ENCODE peak calls at places on chromosomes 5 and 9, in six cellular contexts. One of them, this sample, is unnamed.

GRCh38 chr5:71743135-71743534 is 24.1 kb downstream of the CARTPT start:
- DNase-seq in GM23248: no peak
- DNase-seq in neural progenitor cell: no peak
- DNase-seq in GM23338: no peak
- DNase-seq in PC-9: no peak
- DNase-seq in PC-3: no peak
- DNase-seq in this sample: no peak

GRCh38 chr9:4116091-4116581 is 183.7 kb downstream of the GLIS3 start:
- DNase-seq in GM23248: peak; percentile 67
- DNase-seq in neural progenitor cell: no peak
- DNase-seq in GM23338: no peak
- DNase-seq in PC-9: no peak
- DNase-seq in PC-3: no peak
- DNase-seq in this sample: no peak

GRCh38 chr5:33491941-33492340 is 51.2 kb downstream of the TARS1 start:
- DNase-seq in GM23248: peak; percentile 25
- DNase-seq in neural progenitor cell: no peak
- DNase-seq in GM23338: no peak
- DNase-seq in PC-9: no peak
- DNase-seq in PC-3: no peak
- DNase-seq in this sample: no peak

GRCh38 chr9:133980864-133981588 is 11.1 kb downstream of the VAV2 start:
- DNase-seq in GM23248: no peak
- DNase-seq in neural progenitor cell: no peak
- DNase-seq in GM23338: no peak
- DNase-seq in PC-9: no peak
- DNase-seq in PC-3: no peak
- DNase-seq in this sample: no peak

GRCh38 chr9:125854553-125855275 is 107.5 kb downstream of the PBX3 start:
- DNase-seq in GM23248: peak; percentile 74
- DNase-seq in neural progenitor cell: no peak
- DNase-seq in GM23338: no peak
- DNase-seq in PC-9: peak; percentile 70
- DNase-seq in PC-3: peak; percentile 27
- DNase-seq in this sample: no peak

GRCh38 chr5:116340799-116341198 is 233.8 kb downstream of the SEMA6A start:
- DNase-seq in GM23248: no peak
- DNase-seq in neural progenitor cell: no peak
- DNase-seq in GM23338: no peak
- DNase-seq in PC-9: no peak
- DNase-seq in PC-3: no peak
- DNase-seq in this sample: no peak

GRCh38 chr5:60597570-60597969 is 102.4 kb downstream of the DEPDC1B start:
- DNase-seq in GM23248: no peak
- DNase-seq in neural progenitor cell: no peak
- DNase-seq in GM23338: no peak
- DNase-seq in PC-9: no peak
- DNase-seq in PC-3: no peak
- DNase-seq in this sample: peak; percentile 88

GRCh38 chr5:105504-106080 is 13.6 kb downstream of the PLEKHG4B start:
- DNase-seq in GM23248: no peak
- DNase-seq in neural progenitor cell: peak; percentile 55
- DNase-seq in GM23338: no peak
- DNase-seq in PC-9: no peak
- DNase-seq in PC-3: no peak
- DNase-seq in this sample: no peak

GRCh38 chr9:125434986-125435775 is 173.6 kb downstream of the GAPVD1 start:
- DNase-seq in GM23248: no peak
- DNase-seq in neural progenitor cell: no peak
- DNase-seq in GM23338: no peak
- DNase-seq in PC-9: no peak
- DNase-seq in PC-3: no peak
- DNase-seq in this sample: no peak

GRCh38 chr5:138491669-138492551 is 26.6 kb downstream of the EGR1 start:
- DNase-seq in GM23248: peak; percentile 97
- DNase-seq in neural progenitor cell: peak; percentile 88
- DNase-seq in GM23338: peak; percentile 90
- DNase-seq in PC-9: peak; percentile 61
- DNase-seq in PC-3: peak; percentile 81
- DNase-seq in this sample: peak; percentile 88

GRCh38 chr5:144549580-144549979 is 378.9 kb downstream of the KCTD16 start:
- DNase-seq in GM23248: peak; percentile 34
- DNase-seq in neural progenitor cell: no peak
- DNase-seq in GM23338: no peak
- DNase-seq in PC-9: no peak
- DNase-seq in PC-3: no peak
- DNase-seq in this sample: no peak

GRCh38 chr5:153781325-153781724 is 257.4 kb downstream of the FAM114A2 start:
- DNase-seq in GM23248: no peak
- DNase-seq in neural progenitor cell: no peak
- DNase-seq in GM23338: peak; percentile 6
- DNase-seq in PC-9: no peak
- DNase-seq in PC-3: no peak
- DNase-seq in this sample: no peak

DNA sequence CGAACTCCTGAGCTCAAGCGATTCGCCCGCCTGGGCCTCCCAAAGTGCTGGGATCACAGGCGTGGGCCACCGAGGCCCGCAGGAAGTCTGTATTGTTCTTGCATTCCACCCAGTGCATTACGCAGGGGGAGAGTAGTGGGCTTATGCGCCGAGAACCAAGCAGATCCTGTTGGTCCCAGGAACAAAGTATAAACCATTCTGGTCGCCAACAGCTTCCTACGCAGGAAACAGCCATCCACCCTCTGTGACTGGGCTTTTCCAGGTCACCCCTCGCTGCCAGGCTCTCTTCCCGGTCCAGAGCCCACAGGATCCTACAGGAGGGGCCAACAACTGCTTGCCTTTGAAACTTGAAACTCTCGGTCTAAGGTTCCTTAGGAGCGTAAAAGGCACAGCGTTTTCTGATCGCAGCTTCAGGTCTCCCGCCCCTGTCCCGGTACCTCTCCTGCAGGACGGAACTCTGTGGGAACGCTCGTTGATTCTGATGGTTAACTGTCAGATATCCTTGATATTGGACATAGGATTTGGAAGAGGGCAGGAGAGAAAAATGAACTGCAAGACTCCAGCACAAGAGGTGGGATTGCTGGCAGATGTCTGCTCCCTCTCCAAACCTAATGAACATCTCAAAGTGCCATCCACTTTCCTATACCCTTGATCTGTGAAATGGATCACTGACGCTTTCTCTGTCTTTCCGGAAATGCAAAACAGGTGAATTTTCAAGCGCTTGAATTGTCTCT is 4.2 kb upstream of the ANXA2R start:
- DNase-seq in GM23248: peak; percentile 51
- DNase-seq in neural progenitor cell: peak; percentile 79
- DNase-seq in GM23338: peak; percentile 81
- DNase-seq in PC-9: no peak
- DNase-seq in PC-3: peak; percentile 81
- DNase-seq in this sample: no peak
- TF ChIP-seq EZH2 in GM23248: no peak
- TF ChIP-seq EZH2 in neural progenitor cell: peak; percentile 49
- TF ChIP-seq EZH2 in GM23338: no peak
- TF ChIP-seq EZH2 in PC-9: no peak
- TF ChIP-seq EZH2 in PC-3: no peak
- TF ChIP-seq EZH2 in this sample: no peak

GRCh38 chr5:90355635-90356034 is 53.9 kb downstream of the CETN3 start:
- DNase-seq in GM23248: no peak
- DNase-seq in neural progenitor cell: no peak
- DNase-seq in GM23338: no peak
- DNase-seq in PC-9: no peak
- DNase-seq in PC-3: no peak
- DNase-seq in this sample: no peak

GRCh38 chr5:90353254-90353653 is 56.3 kb downstream of the CETN3 start:
- DNase-seq in GM23248: no peak
- DNase-seq in neural progenitor cell: no peak
- DNase-seq in GM23338: no peak
- DNase-seq in PC-9: peak; percentile 51
- DNase-seq in PC-3: no peak
- DNase-seq in this sample: no peak

GRCh38 chr5:90345684-90346083 is 63.9 kb downstream of the CETN3 start:
- DNase-seq in GM23248: no peak
- DNase-seq in neural progenitor cell: no peak
- DNase-seq in GM23338: peak; percentile 12
- DNase-seq in PC-9: no peak
- DNase-seq in PC-3: no peak
- DNase-seq in this sample: no peak

GRCh38 chr5:90347462-90347861 is 62.1 kb downstream of the CETN3 start:
- DNase-seq in GM23248: no peak
- DNase-seq in neural progenitor cell: no peak
- DNase-seq in GM23338: no peak
- DNase-seq in PC-9: no peak
- DNase-seq in PC-3: no peak
- DNase-seq in this sample: peak; percentile 11

GRCh38 chr5:90351101-90351500 is 58.5 kb downstream of the CETN3 start:
- DNase-seq in GM23248: no peak
- DNase-seq in neural progenitor cell: no peak
- DNase-seq in GM23338: no peak
- DNase-seq in PC-9: no peak
- DNase-seq in PC-3: no peak
- DNase-seq in this sample: no peak
- H3K4me3 ChIP-seq in GM23248: no peak overlapping the region
- H3K4me3 ChIP-seq in neural progenitor cell: no peak overlapping the region
- H3K4me3 ChIP-seq in GM23338: no peak overlapping the region
- H3K4me3 ChIP-seq in PC-9: no peak overlapping the region
- H3K4me3 ChIP-seq in PC-3: no peak overlapping the region
- H3K4me3 ChIP-seq in this sample: no peak overlapping the region

GRCh38 chr5:169595172-169595820 is 11.7 kb downstream of the SPDL1 start:
- DNase-seq in GM23248: peak; percentile 57
- DNase-seq in neural progenitor cell: no peak
- DNase-seq in GM23338: no peak
- DNase-seq in PC-9: no peak
- DNase-seq in PC-3: no peak
- DNase-seq in this sample: no peak
- H3F3A ChIP-seq in GM23248: peaks cover 96% of the 10 kb centered on the region
- H3F3A ChIP-seq in neural progenitor cell: no peaks in the 10 kb centered on the region
- H3F3A ChIP-seq in GM23338: no peaks in the 10 kb centered on the region
- H3F3A ChIP-seq in PC-9: peaks cover 4% of the 10 kb centered on the region
- H3F3A ChIP-seq in PC-3: peaks cover 10% of the 10 kb centered on the region
- H3F3A ChIP-seq in this sample: no peaks in the 10 kb centered on the region

GRCh38 chr9:97853056-97853843 is at the start of gene FOXE1:
- DNase-seq in GM23248: no peak
- DNase-seq in neural progenitor cell: peak; percentile 60
- DNase-seq in GM23338: peak; percentile 55
- DNase-seq in PC-9: no peak
- DNase-seq in PC-3: no peak
- DNase-seq in this sample: no peak
- TF ChIP-seq EZH2 in GM23248: no peak
- TF ChIP-seq EZH2 in neural progenitor cell: peak; percentile 67
- TF ChIP-seq EZH2 in GM23338: peak; percentile 90
- TF ChIP-seq EZH2 in PC-9: no peak
- TF ChIP-seq EZH2 in PC-3: no peak
- TF ChIP-seq EZH2 in this sample: no peak

GRCh38 chr5:173671121-173671949 is 54.9 kb upstream of the BOD1 start:
- DNase-seq in GM23248: peak; percentile 66
- DNase-seq in neural progenitor cell: no peak
- DNase-seq in GM23338: no peak
- DNase-seq in PC-9: no peak
- DNase-seq in PC-3: no peak
- DNase-seq in this sample: no peak

GRCh38 chr5:173668910-173669309 is 52.5 kb upstream of the BOD1 start:
- DNase-seq in GM23248: no peak
- DNase-seq in neural progenitor cell: no peak
- DNase-seq in GM23338: no peak
- DNase-seq in PC-9: no peak
- DNase-seq in PC-3: no peak
- DNase-seq in this sample: no peak

GRCh38 chr5:173669483-173669882 is 53.0 kb upstream of the BOD1 start:
- DNase-seq in GM23248: no peak
- DNase-seq in neural progenitor cell: no peak
- DNase-seq in GM23338: peak; percentile 34
- DNase-seq in PC-9: no peak
- DNase-seq in PC-3: no peak
- DNase-seq in this sample: no peak

GRCh38 chr5:173670791-173671120 is 54.3 kb upstream of the BOD1 start:
- DNase-seq in GM23248: peak; percentile 29
- DNase-seq in neural progenitor cell: no peak
- DNase-seq in GM23338: no peak
- DNase-seq in PC-9: no peak
- DNase-seq in PC-3: no peak
- DNase-seq in this sample: no peak

GRCh38 chr5:173670130-173670591 is 53.7 kb upstream of the BOD1 start:
- DNase-seq in GM23248: peak; percentile 57
- DNase-seq in neural progenitor cell: no peak
- DNase-seq in GM23338: peak; percentile 44
- DNase-seq in PC-9: no peak
- DNase-seq in PC-3: no peak
- DNase-seq in this sample: no peak
- H3K4me3 ChIP-seq in GM23248: peak overlapping the region; percentile 26
- H3K4me3 ChIP-seq in neural progenitor cell: no peak overlapping the region
- H3K4me3 ChIP-seq in GM23338: no peak overlapping the region
- H3K4me3 ChIP-seq in PC-9: no peak overlapping the region
- H3K4me3 ChIP-seq in PC-3: no peak overlapping the region
- H3K4me3 ChIP-seq in this sample: no peak overlapping the region

DNA sequence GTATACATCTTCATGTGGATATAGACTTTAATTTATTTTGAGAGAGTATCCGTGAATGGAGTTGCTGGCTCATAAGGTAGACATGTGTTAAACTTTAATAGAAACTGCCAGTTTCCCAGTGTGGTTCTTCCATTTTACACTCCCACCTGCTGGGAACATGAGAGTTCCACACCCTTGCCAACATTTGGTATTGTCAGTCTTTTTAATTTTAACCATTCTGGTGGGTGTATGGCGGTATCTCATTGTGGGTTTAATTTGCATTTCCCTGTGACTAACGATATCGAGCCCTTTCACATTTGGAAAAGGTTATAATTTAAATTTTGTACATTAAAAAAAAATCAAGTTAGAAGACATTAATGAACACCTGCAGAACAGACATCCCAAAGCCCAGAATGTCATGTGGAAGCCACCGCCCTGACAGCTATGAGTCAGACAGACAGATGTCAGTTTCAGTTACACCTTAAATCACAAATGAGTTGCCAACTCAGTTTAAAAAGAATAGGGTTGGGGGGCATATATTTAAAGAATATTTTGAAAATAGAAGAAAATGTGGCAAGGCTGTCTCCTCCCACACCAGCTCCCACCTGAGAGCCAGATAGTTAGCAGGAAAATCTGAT is 36.9 kb downstream of the ANKRD33B start:
- DNase-seq in GM23248: no peak
- DNase-seq in neural progenitor cell: no peak
- DNase-seq in GM23338: no peak
- DNase-seq in PC-9: no peak
- DNase-seq in PC-3: peak; percentile 78
- DNase-seq in this sample: peak; percentile 69
- H3F3A ChIP-seq in GM23248: peaks cover 38% of the 10 kb centered on the region
- H3F3A ChIP-seq in neural progenitor cell: no peaks in the 10 kb centered on the region
- H3F3A ChIP-seq in GM23338: no peaks in the 10 kb centered on the region
- H3F3A ChIP-seq in PC-9: peaks cover 38% of the 10 kb centered on the region
- H3F3A ChIP-seq in PC-3: peaks cover 7% of the 10 kb centered on the region
- H3F3A ChIP-seq in this sample: peaks cover 25% of the 10 kb centered on the region